ENCODE peak calls at places on chromosome 3, in four cellular contexts. C, W, M and V are unnamed samples.

GRCh38 chr3:44685128-44685800 is 27.2 kb upstream of the ZNF502 start:
- DNase-seq in C (peak; percentile 55), W (peak; percentile 64), M (peak; percentile 58), V (peak; percentile 91)

GRCh38 chr3:128950223-128950938 is 43.5 kb downstream of the CFAP92 start:
- DNase-seq in M (no peak), W (no peak), C (no peak), V (peak; percentile 19)

GRCh38 chr3:50050361-50050760 is 38.4 kb upstream of the RBM5 start:
- DNase-seq in C (no peak), W (no peak), M (peak; percentile 11), V (peak; percentile 82)

GRCh38 chr3:187041362-187042061 is 97.8 kb downstream of the RPL39L start:
- DNase-seq in M (no peak), W (no peak), C (no peak), V (peak; percentile 44)

GRCh38 chr3:58640700-58641372 is 25.7 kb downstream of the FAM3D start:
- DNase-seq in M (peak; percentile 60), C (no peak), W (peak; percentile 67), V (peak; percentile 85)

GRCh38 chr3:177813322-177813721 is 616.0 kb upstream of the TBL1XR1 start:
- DNase-seq in W (no peak), C (no peak), M (peak; percentile 48), V (no peak)

GRCh38 chr3:84679211-84679610 is 279.6 kb upstream of the CADM2 start:
- DNase-seq in M (no peak), W (no peak), C (no peak), V (no peak)

GRCh38 chr3:36992806-36993325 is at the start of gene EPM2AIP1:
- DNase-seq in C (no peak), M (no peak), W (no peak), V (peak; percentile 100)

GRCh38 chr3:177026505-177027277 is 170.6 kb downstream of the TBL1XR1 start:
- DNase-seq in W (no peak), M (no peak), C (no peak), V (peak; percentile 14)

GRCh38 chr3:143134446-143134845 is 14.9 kb downstream of the CHST2 start:
- DNase-seq in C (no peak), W (peak; percentile 26), M (peak; percentile 69), V (peak; percentile 4)

GRCh38 chr3:119294402-119294888 is 262 bp downstream of the ARHGAP31 start:
- DNase-seq in M (no peak), C (no peak), W (peak; percentile 65), V (peak; percentile 67)

GRCh38 chr3:129370248-129370964 is 58.0 kb downstream of the EFCAB12 start:
- DNase-seq in M (no peak), C (no peak), W (no peak), V (no peak)

GRCh38 chr3:158723991-158724390 is 8.3 kb downstream of the RARRES1 start:
- DNase-seq in M (no peak), W (no peak), C (no peak), V (no peak)

GRCh38 chr3:30894521-30895289 is at the start of gene GADL1:
- DNase-seq in C (peak; percentile 5), W (no peak), M (no peak), V (peak; percentile 72)

GRCh38 chr3:73550011-73550410 is 74.7 kb downstream of the PDZRN3 start:
- DNase-seq in C (no peak), W (no peak), M (no peak), V (no peak)

GRCh38 chr3:46359748-46360509 is 6.0 kb downstream of the CCR2 start:
- DNase-seq in W (peak; percentile 49), C (no peak), M (peak; percentile 10), V (peak; percentile 60)

GRCh38 chr3:4360817-4361216 is 57.6 kb downstream of the SETMAR start:
- DNase-seq in W (no peak), M (no peak), C (no peak), V (no peak)

GRCh38 chr3:64266065-64266874 is 41.0 kb upstream of the PRICKLE2 start:
- DNase-seq in C (no peak), M (peak; percentile 61), W (no peak), V (peak; percentile 92)

GRCh38 chr3:112638327-112639020 is 2.5 kb downstream of the CCDC80 start:
- DNase-seq in C (no peak), M (no peak), W (peak; percentile 52), V (peak; percentile 84)

GRCh38 chr3:9345041-9345440 is 17.8 kb upstream of the THUMPD3 start:
- DNase-seq in W (no peak), C (no peak), M (no peak), V (no peak)

GRCh38 chr3:41464401-41464800 is 265.1 kb downstream of the CTNNB1 start:
- DNase-seq in W (no peak), M (no peak), C (no peak), V (peak; percentile 50)

GRCh38 chr3:39378092-39378491 is 5.1 kb upstream of the SLC25A38 start:
- DNase-seq in C (no peak), M (peak; percentile 18), W (no peak), V (peak; percentile 43)

GRCh38 chr3:112656045-112656444 is 15.1 kb upstream of the CCDC80 start:
- DNase-seq in W (no peak), C (no peak), M (no peak), V (peak; percentile 67)

GRCh38 chr3:184611606-184612304 is 50.2 kb downstream of the EPHB3 start:
- DNase-seq in C (no peak), W (no peak), M (no peak), V (no peak)

GRCh38 chr3:173371848-173372487 is 25.6 kb upstream of the NLGN1 start:
- DNase-seq in W (peak; percentile 5), M (peak; percentile 55), C (no peak), V (peak; percentile 69)

GRCh38 chr3:155944081-155944480 is 73.6 kb downstream of the GMPS start:
- DNase-seq in W (no peak), M (no peak), C (peak; percentile 7), V (no peak)

GRCh38 chr3:140910860-140911259 is 30.8 kb upstream of the SLC25A36 start:
- DNase-seq in M (peak; percentile 22), C (no peak), W (peak; percentile 15), V (peak; percentile 46)

GRCh38 chr3:29525254-29525881 is 244.5 kb downstream of the RBMS3 start:
- DNase-seq in M (no peak), W (no peak), C (no peak), V (peak; percentile 57)

GRCh38 chr3:10248184-10248983 is at the start of gene TATDN2:
- DNase-seq in M (peak; percentile 92), W (peak; percentile 90), C (peak; percentile 85), V (peak; percentile 98)

GRCh38 chr3:12588674-12589054 is 31.8 kb downstream of the MKRN2 start:
- DNase-seq in W (no peak), C (no peak), M (no peak), V (no peak)

GRCh38 chr3:192866804-192867203 is 50.9 kb downstream of the MB21D2 start:
- DNase-seq in C (no peak), W (no peak), M (no peak), V (no peak)

GRCh38 chr3:136925425-136926190 is 32.2 kb upstream of the IL20RB start:
- DNase-seq in W (no peak), C (no peak), M (no peak), V (peak; percentile 33)

GRCh38 chr3:27696906-27697305 is 25.2 kb downstream of the EOMES start:
- DNase-seq in C (no peak), M (peak; percentile 27), W (no peak), V (no peak)

GRCh38 chr3:138205527-138205926 is 18.4 kb downstream of the ARMC8 start:
- DNase-seq in M (no peak), W (no peak), C (no peak), V (no peak)

GRCh38 chr3:181569356-181569940 is 142.3 kb upstream of the SOX2 start:
- DNase-seq in M (no peak), W (no peak), C (no peak), V (no peak)

GRCh38 chr3:64229903-64230302 is 4.6 kb upstream of the PRICKLE2 start:
- DNase-seq in M (no peak), C (no peak), W (no peak), V (peak; percentile 71)

GRCh38 chr3:55622116-55622515 is 135.0 kb upstream of the WNT5A start:
- DNase-seq in M (peak; percentile 14), C (no peak), W (no peak), V (peak; percentile 77)

GRCh38 chr3:102394517-102394916 is 40.3 kb upstream of the ZPLD1 start:
- DNase-seq in W (no peak), C (no peak), M (no peak), V (no peak)